ENCODE peak calls at places on chromosomes 3 and 15, in four cellular contexts. Z is IMR-90, U is neural progenitor cell, E is esophagus muscularis mucosa. P is an unnamed sample. For H3K4me1, the result is how much of the 10 kb centered on the place peaks cover.

GRCh38 chr3:42300013-42300412 is 34.0 kb upstream of the CCK start:
- DNase-seq in U (peak), Z (peak), E (peak), P (no peak)

GRCh38 chr3:32960404-32961160 is 9.1 kb downstream of the CCR4 start:
- DNase-seq in U (no peak), Z (no peak), E (peak), P (no peak)

GRCh38 chr3:172751188-172751571 is 654 bp downstream of the ECT2 start:
- DNase-seq in U (peak), E (no peak), Z (peak), P (no peak)

GRCh38 chr3:124707667-124708066 is 22.6 kb upstream of the UMPS start:
- DNase-seq in E (no peak), U (peak), Z (peak), P (no peak)

GRCh38 chr3:188839187-188839695 is 332.5 kb upstream of the TPRG1 start:
- DNase-seq in U (no peak), E (no peak), Z (no peak), P (no peak)

GRCh38 chr3:178672263-178672662 is 136.0 kb downstream of the KCNMB2 start:
- DNase-seq in E (no peak), Z (no peak), U (no peak), P (no peak)

GRCh38 chr3:30597131-30597768 is 9.2 kb upstream of the TGFBR2 start:
- DNase-seq in E (no peak), U (no peak), Z (peak), P (no peak)

GRCh38 chr3:101762041-101762646 is 16.9 kb upstream of the NXPE3 start:
- DNase-seq in E (no peak), Z (no peak), U (no peak), P (no peak)

GRCh38 chr15:72037321-72037720 is 80.6 kb downstream of the MYO9A start:
- DNase-seq in U (no peak), Z (peak), E (no peak), P (no peak)

GRCh38 chr15:67547836-67548531 is 5.5 kb downstream of the MAP2K5 start:
- DNase-seq in E (no peak), Z (peak), U (no peak), P (no peak)

GRCh38 chr3:17052348-17052747 is 167.6 kb downstream of the PLCL2 start:
- DNase-seq in E (no peak), Z (no peak), U (no peak), P (no peak)

GRCh38 chr15:80105193-80105984 is 45.9 kb downstream of the ZFAND6 start:
- DNase-seq in E (no peak), Z (peak), U (no peak), P (no peak)

GRCh38 chr3:137820366-137820765 is 56.3 kb downstream of the SOX14 start:
- DNase-seq in U (no peak), E (no peak), Z (no peak), P (no peak)

GRCh38 chr3:179069762-179070390 is 1.7 kb downstream of the ZMAT3 start:
- DNase-seq in Z (peak), E (no peak), U (no peak), P (no peak)

GRCh38 chr15:88623061-88623460 is 1.9 kb downstream of the AEN start:
- DNase-seq in E (no peak), U (no peak), Z (peak), P (peak)

GRCh38 chr15:46735115-46735514 is 982.2 kb upstream of the SEMA6D start:
- DNase-seq in E (no peak), U (no peak), Z (no peak), P (no peak)

GRCh38 chr3:143970773-143971366 is 753 bp upstream of the DIPK2A start:
- DNase-seq in Z (peak), E (peak), U (peak), P (peak)

GRCh38 chr3:60698117-60698516 is 553.1 kb downstream of the FHIT start:
- DNase-seq in Z (no peak), E (no peak), U (no peak), P (no peak)

GRCh38 chr3:158743664-158744566 is 11.7 kb upstream of the RARRES1 start:
- DNase-seq in U (no peak), Z (no peak), E (no peak), P (no peak)

GRCh38 chr3:81585057-81585456 is 176.4 kb downstream of the GBE1 start:
- DNase-seq in E (no peak), Z (no peak), U (no peak), P (no peak)

GRCh38 chr3:13346481-13347389 is 73.4 kb downstream of the NUP210 start:
- DNase-seq in E (no peak), U (peak), Z (no peak), P (no peak)

GRCh38 chr3:148379763-148380162 is 317.9 kb upstream of the AGTR1 start:
- DNase-seq in U (peak), Z (peak), E (no peak), P (no peak)

GRCh38 chr3:52248165-52248541 is 2.6 kb downstream of the PPM1M start:
- DNase-seq in Z (no peak), E (no peak), U (no peak), P (peak)

GRCh38 chr15:35362195-35362829 is 183.7 kb downstream of the DPH6 start:
- DNase-seq in U (no peak), Z (peak), E (no peak), P (no peak)

GRCh38 chr3:165635791-165636681 is 201.2 kb downstream of the BCHE start:
- DNase-seq in U (no peak), E (no peak), Z (peak), P (no peak)

GRCh38 chr3:42652611-42653302 is 740 bp upstream of the ZBTB47 start:
- DNase-seq in Z (peak), U (no peak), E (peak), P (peak)

GRCh38 chr3:76429536-76430177 is 610.2 kb upstream of the ROBO2 start:
- DNase-seq in Z (no peak), U (no peak), E (no peak), P (no peak)

GRCh38 chr3:65922441-65922840 is 116.3 kb downstream of the MAGI1 start:
- DNase-seq in E (no peak), U (no peak), Z (peak), P (no peak)

GRCh38 chr15:78641876-78642275 is 866 bp upstream of the CHRNB4 start:
- DNase-seq in E (no peak), U (no peak), Z (no peak), P (no peak)

GRCh38 chr3:128491071-128491899 is 1.7 kb downstream of the GATA2 start:
- DNase-seq in U (peak), Z (no peak), E (no peak), P (no peak)

GRCh38 chr3:129597087-129597791 is 9.2 kb downstream of the PLXND1 start:
- DNase-seq in E (no peak), U (no peak), Z (peak), P (no peak)

GRCh38 chr3:164479978-164480377 is 598.3 kb downstream of the SI start:
- DNase-seq in U (no peak), E (no peak), Z (no peak), P (no peak)

GRCh38 chr15:73105064-73105463 is 52.8 kb downstream of the NEO1 start:
- DNase-seq in U (no peak), Z (no peak), E (no peak), P (no peak)

GRCh38 chr3:12483364-12483763 is 916 bp upstream of the TSEN2 start:
- DNase-seq in E (no peak), U (no peak), Z (peak), P (no peak)

GRCh38 chr3:98565843-98566242 is 27.6 kb downstream of the CPOX start:
- DNase-seq in E (no peak), U (no peak), Z (no peak), P (no peak)

DNA sequence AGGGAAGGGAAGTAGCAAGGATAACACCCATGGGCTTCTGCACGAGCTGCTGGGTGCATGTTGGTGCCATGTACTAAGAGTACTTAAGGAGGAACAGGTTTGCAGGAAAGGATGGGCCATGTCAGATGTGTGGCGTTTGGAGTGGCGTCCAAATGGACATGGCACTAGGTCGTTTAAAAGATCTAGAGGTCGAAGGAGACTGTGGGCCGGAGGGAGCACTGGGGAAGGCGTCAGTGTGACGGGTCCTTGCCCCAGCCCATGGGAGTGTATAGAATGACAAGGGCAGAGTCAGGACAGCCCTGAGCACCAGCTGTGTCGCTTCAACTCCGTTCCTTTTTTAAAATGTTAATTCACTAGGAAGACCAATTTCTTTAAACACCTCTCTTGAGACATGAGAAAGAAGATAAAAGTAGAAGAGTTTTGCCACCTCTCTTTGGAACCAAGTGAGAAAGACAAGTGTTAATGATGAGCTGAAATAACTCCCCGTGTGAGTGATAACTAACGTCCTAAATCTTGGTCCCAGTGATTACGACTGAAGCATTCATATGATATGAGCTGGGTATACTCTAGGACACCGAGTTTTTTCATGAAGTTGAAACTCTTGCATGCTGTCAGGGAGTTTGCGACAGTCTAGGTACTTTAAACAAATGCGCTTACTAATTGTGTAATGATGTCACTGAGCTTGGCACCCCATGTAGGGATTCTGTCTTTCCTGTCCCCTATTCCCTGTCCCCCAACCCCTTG is 23.8 kb downstream of the LYSMD4 start:
- DNase-seq in E (no peak), Z (no peak), U (no peak), P (no peak)
- H3K4me1 ChIP-seq in E (half or more), Z (under half), U (under half), P (under half)

DNA sequence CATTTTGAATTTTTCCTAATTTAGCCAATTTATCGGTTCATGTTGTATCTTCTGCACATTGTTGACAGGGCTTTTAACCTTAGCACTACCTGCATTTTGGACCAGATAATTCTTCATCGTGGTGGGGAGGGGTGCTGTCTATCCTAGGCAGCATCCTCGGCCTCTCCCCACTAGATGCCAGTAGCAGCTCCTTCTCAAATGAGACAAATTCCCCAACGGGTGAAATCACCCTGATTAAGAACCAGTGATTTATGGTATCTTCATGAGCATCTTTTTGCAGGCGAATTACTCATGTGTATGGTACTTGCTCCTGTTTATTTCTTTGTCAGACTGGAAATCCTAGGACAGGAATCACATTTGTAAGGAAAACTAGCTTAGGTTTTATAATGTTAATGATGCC is 68.0 kb downstream of the C3orf70 start:
- DNase-seq in E (no peak), U (no peak), Z (peak), P (no peak)
- TF ChIP-seq CTCF in E (peak), U (no peak), Z (peak), P (no peak)

GRCh38 chr3:122944671-122945151 is 82.9 kb downstream of the SEMA5B start:
- DNase-seq in U (no peak), Z (no peak), E (no peak), P (no peak)
- H3K4me1 ChIP-seq in U (under half), Z (under half), E (under half), P (under half)

GRCh38 chr15:83436513-83437158 is 10.5 kb upstream of the SH3GL3 start:
- DNase-seq in Z (peak), E (peak), U (peak), P (no peak)
- TF ChIP-seq CTCF in Z (peak), E (peak), U (peak), P (no peak)

GRCh38 chr3:58333206-58334012 is 717 bp downstream of the PXK start:
- DNase-seq in U (peak), E (no peak), Z (no peak), P (no peak)

GRCh38 chr3:58334013-58334321 is 1.3 kb downstream of the PXK start:
- DNase-seq in U (peak), E (no peak), Z (no peak), P (no peak)

GRCh38 chr3:58335432-58335947 is 2.8 kb downstream of the PXK start:
- DNase-seq in E (no peak), Z (no peak), U (no peak), P (no peak)

GRCh38 chr3:58337190-58337589 is 4.5 kb downstream of the PXK start:
- DNase-seq in E (no peak), Z (no peak), U (no peak), P (no peak)

GRCh38 chr3:58336135-58336882 is 3.6 kb downstream of the PXK start:
- DNase-seq in Z (peak), U (no peak), E (no peak), P (no peak)
- H3K4me1 ChIP-seq in Z (under half), U (under half), E (half or more), P (under half)

DNA sequence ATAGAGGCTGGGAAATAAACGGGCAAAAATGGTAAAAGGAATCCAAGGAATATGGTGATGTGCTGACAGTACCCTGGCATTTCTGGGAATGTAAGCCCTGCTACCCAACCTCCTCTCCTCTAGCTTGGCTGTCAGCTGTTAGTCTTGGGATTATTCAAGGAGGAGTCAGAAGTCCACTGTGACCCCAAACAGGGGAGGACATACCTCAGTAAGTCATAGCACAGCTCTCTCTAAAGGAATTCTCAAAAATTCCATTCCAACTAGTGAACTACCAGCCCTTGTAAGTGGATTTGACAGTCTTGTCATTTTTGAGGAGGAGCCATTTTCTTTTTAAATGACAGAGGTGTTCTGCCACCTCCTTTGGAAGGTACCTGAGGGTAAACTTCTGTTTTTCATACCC is 207.5 kb downstream of the PDCD6IP start:
- DNase-seq in U (no peak), E (no peak), Z (peak), P (no peak)
- TF ChIP-seq CTCF in U (no peak), E (no peak), Z (no peak), P (no peak)

DNA sequence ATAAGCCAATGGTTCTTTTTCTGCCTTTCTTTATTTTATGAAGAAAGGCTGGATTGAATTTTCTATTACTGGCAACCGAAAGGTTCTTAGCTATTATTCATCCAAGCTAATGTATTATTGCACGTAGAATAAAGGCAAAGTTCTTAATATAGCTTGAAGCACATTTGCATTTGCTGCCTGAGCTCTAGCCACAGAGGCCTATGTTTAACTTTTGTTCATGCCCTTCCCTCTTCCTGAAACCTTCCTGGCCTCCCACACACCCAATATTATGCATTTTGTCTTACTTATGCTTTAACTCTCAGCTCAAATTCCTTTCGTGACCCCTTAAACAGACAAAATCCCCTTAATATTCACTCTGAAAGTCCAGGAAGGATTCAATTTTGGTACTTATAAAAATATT is 71.0 kb upstream of the ZNF280D start:
- DNase-seq in E (no peak), Z (no peak), U (no peak), P (no peak)
- H3K4me1 ChIP-seq in E (under half), Z (under half), U (under half), P (under half)

P was measured in ascending aorta.